ENCODE peak calls at places on chromosomes 13 and 19, in nine cellular contexts. U is HepG2, K is left ventricle myocardium inferior, C is mesenchymal stem cell, Y is H9, A is foreskin keratinocyte, N is neural progenitor cell, H is stomach, R is mesendoderm. B is an unnamed sample.

GRCh38 chr19:41945135-41945766 is 13.9 kb downstream of the RABAC1 start:
- DNase-seq in U (no peak), K (no peak), C (no peak), Y (no peak), A (no peak), N (no peak), H (peak; percentile 61), R (no peak), B (no peak)

GRCh38 chr13:71242191-71242590 is 624.8 kb downstream of the DACH1 start:
- DNase-seq in U (no peak), K (peak; percentile 15), C (no peak), Y (no peak), A (no peak), N (peak; percentile 85), H (no peak), R (no peak), B (no peak)

GRCh38 chr19:19637523-19638251 is 5.8 kb downstream of the GMIP start:
- DNase-seq in U (no peak), K (no peak), C (no peak), Y (peak; percentile 92), A (no peak), N (no peak), H (peak; percentile 38), R (peak; percentile 52), B (no peak)

GRCh38 chr13:35349673-35350278 is 126.7 kb downstream of the MAB21L1 start:
- DNase-seq in U (peak; percentile 92), K (no peak), C (no peak), Y (no peak), A (no peak), N (no peak), H (no peak), R (peak; percentile 16), B (peak; percentile 43)

GRCh38 chr19:57068921-57069697 is 50.7 kb upstream of the USP29 start:
- DNase-seq in U (peak; percentile 63), K (no peak), C (no peak), Y (no peak), A (no peak), N (no peak), H (no peak), R (peak; percentile 45), B (no peak)

GRCh38 chr13:50131998-50132936 is 117.0 kb downstream of the KCNRG start:
- DNase-seq in U (no peak), K (no peak), C (peak; percentile 41), Y (peak; percentile 57), A (no peak), N (peak; percentile 75), H (no peak), R (peak; percentile 63), B (no peak)

GRCh38 chr13:87234981-87235380 is 436.2 kb upstream of the SLITRK5 start:
- DNase-seq in U (no peak), K (no peak), C (peak; percentile 47), Y (no peak), A (no peak), N (no peak), H (no peak), R (no peak), B (no peak)

GRCh38 chr13:25619897-25620296 is 248.1 kb downstream of the ATP8A2 start:
- DNase-seq in U (no peak), K (no peak), C (no peak), Y (no peak), A (no peak), N (no peak), H (no peak), R (no peak), B (no peak)

GRCh38 chr13:107124129-107124718 is 556.3 kb upstream of the ARGLU1 start:
- DNase-seq in U (peak; percentile 18), K (no peak), C (peak; percentile 18), Y (no peak), A (no peak), N (peak; percentile 31), H (no peak), R (peak; percentile 33), B (peak; percentile 38)

GRCh38 chr13:39417131-39417530 is 185.9 kb downstream of the LHFPL6 start:
- DNase-seq in U (no peak), K (no peak), C (peak; percentile 29), Y (peak; percentile 45), A (no peak), N (peak; percentile 61), H (no peak), R (peak; percentile 84), B (no peak)

GRCh38 chr13:113897966-113898365 is 34.1 kb upstream of the GAS6 start:
- DNase-seq in U (no peak), K (no peak), C (no peak), Y (no peak), A (no peak), N (no peak), H (no peak), R (no peak), B (no peak)

GRCh38 chr13:99797716-99798115 is 173.9 kb downstream of the ZIC5 start:
- DNase-seq in U (no peak), K (no peak), C (no peak), Y (no peak), A (no peak), N (no peak), H (no peak), R (no peak), B (no peak)

GRCh38 chr19:31105761-31106160 is 243.5 kb downstream of the TSHZ3 start:
- DNase-seq in U (no peak), K (no peak), C (no peak), Y (peak; percentile 41), A (no peak), N (no peak), H (no peak), R (no peak), B (no peak)

GRCh38 chr13:112424098-112424497 is 47.9 kb downstream of the SPACA7 start:
- DNase-seq in U (no peak), K (no peak), C (no peak), Y (no peak), A (no peak), N (no peak), H (no peak), R (no peak), B (no peak)

GRCh38 chr13:33262554-33262953 is 23.0 kb downstream of the STARD13 start:
- DNase-seq in U (peak; percentile 34), K (no peak), C (no peak), Y (no peak), A (no peak), N (no peak), H (no peak), R (no peak), B (peak; percentile 14)

GRCh38 chr13:33262997-33263396 is 22.6 kb downstream of the STARD13 start:
- DNase-seq in U (no peak), K (no peak), C (no peak), Y (no peak), A (no peak), N (no peak), H (no peak), R (no peak), B (no peak)

GRCh38 chr13:33264620-33264978 is 21.0 kb downstream of the STARD13 start:
- DNase-seq in U (no peak), K (no peak), C (no peak), Y (no peak), A (no peak), N (no peak), H (no peak), R (no peak), B (no peak)

GRCh38 chr13:33263976-33264619 is 21.5 kb downstream of the STARD13 start:
- DNase-seq in U (no peak), K (no peak), C (no peak), Y (no peak), A (no peak), N (no peak), H (no peak), R (no peak), B (no peak)

GRCh38 chr13:33263484-33263883 is 22.1 kb downstream of the STARD13 start:
- DNase-seq in U (no peak), K (no peak), C (no peak), Y (no peak), A (no peak), N (no peak), H (no peak), R (no peak), B (no peak)
- H3K4me1 ChIP-seq in U (peaks cover 92% of the 10 kb centered on the region), K (peaks cover 98% of the 10 kb centered on the region), C (peaks cover 13% of the 10 kb centered on the region), Y (peaks cover 13% of the 10 kb centered on the region), A (peaks cover 31% of the 10 kb centered on the region), N (no peaks in the 10 kb centered on the region), H (peaks cover 38% of the 10 kb centered on the region), R (peaks cover 4% of the 10 kb centered on the region), B (peaks cover 18% of the 10 kb centered on the region)

GRCh38 chr19:13118424-13119193 is 545 bp downstream of the NACC1 start:
- DNase-seq in U (peak; percentile 50), K (peak; percentile 43), C (peak; percentile 37), Y (peak; percentile 96), A (no peak), N (peak; percentile 93), H (peak; percentile 52), R (peak; percentile 94), B (peak; percentile 85)
- H3K4me1 ChIP-seq in U (peaks cover 42% of the 10 kb centered on the region), K (peaks cover 58% of the 10 kb centered on the region), C (peaks cover 48% of the 10 kb centered on the region), Y (peaks cover 11% of the 10 kb centered on the region), A (no peaks in the 10 kb centered on the region), N (peaks cover 22% of the 10 kb centered on the region), H (peaks cover 53% of the 10 kb centered on the region), R (peaks cover 13% of the 10 kb centered on the region), B (peaks cover 39% of the 10 kb centered on the region)

GRCh38 chr13:110272651-110273050 is 34.3 kb downstream of the COL4A1 start:
- DNase-seq in U (no peak), K (no peak), C (no peak), Y (no peak), A (no peak), N (no peak), H (no peak), R (no peak), B (no peak)

GRCh38 chr13:110270507-110270906 is 36.5 kb downstream of the COL4A1 start:
- DNase-seq in U (no peak), K (no peak), C (no peak), Y (no peak), A (no peak), N (no peak), H (no peak), R (no peak), B (no peak)

GRCh38 chr13:110269509-110270185 is 37.3 kb downstream of the COL4A1 start:
- DNase-seq in U (no peak), K (no peak), C (no peak), Y (no peak), A (no peak), N (no peak), H (no peak), R (no peak), B (no peak)

GRCh38 chr13:110272227-110272626 is 34.7 kb downstream of the COL4A1 start:
- DNase-seq in U (no peak), K (no peak), C (no peak), Y (no peak), A (no peak), N (no peak), H (no peak), R (no peak), B (no peak)

DNA sequence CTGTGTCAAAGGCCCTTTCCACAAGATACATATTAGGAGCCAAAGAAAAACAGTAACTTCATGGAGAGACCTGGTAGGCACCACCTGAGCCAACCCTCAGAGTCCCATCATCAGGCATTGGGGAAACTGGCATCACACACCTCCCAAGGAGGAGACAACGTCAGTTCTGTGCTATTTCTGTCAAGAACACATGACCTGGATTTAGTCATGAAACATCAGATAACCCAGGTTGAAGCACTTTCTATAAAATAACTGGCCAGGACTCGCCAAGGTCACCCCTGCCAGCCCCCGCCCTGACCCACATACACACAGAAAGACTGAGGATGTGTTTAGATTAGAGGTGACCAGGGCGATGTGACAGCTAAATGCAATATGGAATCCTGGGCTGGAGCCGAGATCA is 35.6 kb downstream of the COL4A1 start:
- DNase-seq in U (no peak), K (no peak), C (no peak), Y (no peak), A (no peak), N (no peak), H (no peak), R (no peak), B (no peak)
- H3K4me1 ChIP-seq in U (no peaks in the 10 kb centered on the region), K (peaks cover 96% of the 10 kb centered on the region), C (peaks cover 15% of the 10 kb centered on the region), Y (peaks cover 4% of the 10 kb centered on the region), A (peaks cover 6% of the 10 kb centered on the region), N (peaks cover 31% of the 10 kb centered on the region), H (no peaks in the 10 kb centered on the region), R (peaks cover 7% of the 10 kb centered on the region), B (no peaks in the 10 kb centered on the region)

GRCh38 chr19:45451850-45452387 is 15.9 kb upstream of the FOSB start:
- DNase-seq in U (no peak), K (no peak), C (no peak), Y (no peak), A (no peak), N (no peak), H (no peak), R (no peak), B (no peak)
- H3K4me1 ChIP-seq in U (peaks cover 94% of the 10 kb centered on the region), K (peaks cover 46% of the 10 kb centered on the region), C (peaks cover 31% of the 10 kb centered on the region), Y (peaks cover 2% of the 10 kb centered on the region), A (peaks cover 37% of the 10 kb centered on the region), N (peaks cover 4% of the 10 kb centered on the region), H (peaks cover 45% of the 10 kb centered on the region), R (no peaks in the 10 kb centered on the region), B (peaks cover 22% of the 10 kb centered on the region)

B was measured in hepatocyte.